ENCODE peak calls at places on chromosome 21, in eight cellular contexts. One of them, this sample, is unnamed.

GRCh38 chr21:45950740-45951515 is 30.6 kb upstream of the COL6A1 start:
- DNase-seq in mucosa of gallbladder: peak; percentile 53
- DNase-seq in activated CD4-positive, CD25-positive, alpha-beta regulatory T cell: no peak
- DNase-seq in T-helper 9 cell: no peak
- DNase-seq in cardiac fibroblast: peak; percentile 81
- DNase-seq in endothelial cell of umbilical vein: peak; percentile 12
- DNase-seq in A549: no peak
- DNase-seq in stimulated activated CD4-positive, alpha-beta T cell treated with anti-CD3 and anti-CD28 coated beads, TNF-alpha, amount 100 ng/mL, for 24 hours: no peak
- DNase-seq in this sample: no peak

GRCh38 chr21:45073301-45074047 is 906 bp upstream of the ADARB1 start:
- DNase-seq in mucosa of gallbladder: no peak
- DNase-seq in activated CD4-positive, CD25-positive, alpha-beta regulatory T cell: no peak
- DNase-seq in T-helper 9 cell: no peak
- DNase-seq in cardiac fibroblast: no peak
- DNase-seq in endothelial cell of umbilical vein: peak; percentile 26
- DNase-seq in A549: peak; percentile 39
- DNase-seq in stimulated activated CD4-positive, alpha-beta T cell treated with anti-CD3 and anti-CD28 coated beads, TNF-alpha, amount 100 ng/mL, for 24 hours: no peak
- DNase-seq in this sample: no peak

GRCh38 chr21:45541221-45542039 is 810 bp downstream of the SLC19A1 start:
- DNase-seq in mucosa of gallbladder: peak; percentile 77
- DNase-seq in activated CD4-positive, CD25-positive, alpha-beta regulatory T cell: peak; percentile 61
- DNase-seq in T-helper 9 cell: peak; percentile 67
- DNase-seq in cardiac fibroblast: peak; percentile 72
- DNase-seq in endothelial cell of umbilical vein: peak; percentile 53
- DNase-seq in A549: peak; percentile 52
- DNase-seq in stimulated activated CD4-positive, alpha-beta T cell treated with anti-CD3 and anti-CD28 coated beads, TNF-alpha, amount 100 ng/mL, for 24 hours: peak; percentile 85
- DNase-seq in this sample: no peak

GRCh38 chr21:16620921-16621320 is 891.1 kb downstream of the USP25 start:
- DNase-seq in mucosa of gallbladder: no peak
- DNase-seq in activated CD4-positive, CD25-positive, alpha-beta regulatory T cell: no peak
- DNase-seq in T-helper 9 cell: no peak
- DNase-seq in cardiac fibroblast: no peak
- DNase-seq in endothelial cell of umbilical vein: no peak
- DNase-seq in A549: no peak
- DNase-seq in stimulated activated CD4-positive, alpha-beta T cell treated with anti-CD3 and anti-CD28 coated beads, TNF-alpha, amount 100 ng/mL, for 24 hours: no peak
- DNase-seq in this sample: no peak

GRCh38 chr21:45383111-45383614 is 21.8 kb upstream of the COL18A1 start:
- DNase-seq in mucosa of gallbladder: no peak
- DNase-seq in activated CD4-positive, CD25-positive, alpha-beta regulatory T cell: no peak
- DNase-seq in T-helper 9 cell: no peak
- DNase-seq in cardiac fibroblast: no peak
- DNase-seq in endothelial cell of umbilical vein: no peak
- DNase-seq in A549: no peak
- DNase-seq in stimulated activated CD4-positive, alpha-beta T cell treated with anti-CD3 and anti-CD28 coated beads, TNF-alpha, amount 100 ng/mL, for 24 hours: no peak
- DNase-seq in this sample: no peak

GRCh38 chr21:31278511-31279155 is 65.4 kb downstream of the TIAM1 start:
- DNase-seq in mucosa of gallbladder: no peak
- DNase-seq in activated CD4-positive, CD25-positive, alpha-beta regulatory T cell: no peak
- DNase-seq in T-helper 9 cell: no peak
- DNase-seq in cardiac fibroblast: peak; percentile 46
- DNase-seq in endothelial cell of umbilical vein: no peak
- DNase-seq in A549: no peak
- DNase-seq in stimulated activated CD4-positive, alpha-beta T cell treated with anti-CD3 and anti-CD28 coated beads, TNF-alpha, amount 100 ng/mL, for 24 hours: no peak
- DNase-seq in this sample: no peak

GRCh38 chr21:27564684-27565280 is 597.9 kb upstream of the ADAMTS5 start:
- DNase-seq in mucosa of gallbladder: peak; percentile 23
- DNase-seq in activated CD4-positive, CD25-positive, alpha-beta regulatory T cell: no peak
- DNase-seq in T-helper 9 cell: no peak
- DNase-seq in cardiac fibroblast: peak; percentile 75
- DNase-seq in endothelial cell of umbilical vein: peak; percentile 68
- DNase-seq in A549: peak; percentile 16
- DNase-seq in stimulated activated CD4-positive, alpha-beta T cell treated with anti-CD3 and anti-CD28 coated beads, TNF-alpha, amount 100 ng/mL, for 24 hours: no peak
- DNase-seq in this sample: no peak

GRCh38 chr21:45559216-45560105 is 17.2 kb upstream of the SLC19A1 start:
- DNase-seq in mucosa of gallbladder: no peak
- DNase-seq in activated CD4-positive, CD25-positive, alpha-beta regulatory T cell: no peak
- DNase-seq in T-helper 9 cell: no peak
- DNase-seq in cardiac fibroblast: no peak
- DNase-seq in endothelial cell of umbilical vein: no peak
- DNase-seq in A549: no peak
- DNase-seq in stimulated activated CD4-positive, alpha-beta T cell treated with anti-CD3 and anti-CD28 coated beads, TNF-alpha, amount 100 ng/mL, for 24 hours: no peak
- DNase-seq in this sample: no peak

GRCh38 chr21:28454978-28455600 is 537.6 kb downstream of the LTN1 start:
- DNase-seq in mucosa of gallbladder: no peak
- DNase-seq in activated CD4-positive, CD25-positive, alpha-beta regulatory T cell: no peak
- DNase-seq in T-helper 9 cell: no peak
- DNase-seq in cardiac fibroblast: no peak
- DNase-seq in endothelial cell of umbilical vein: no peak
- DNase-seq in A549: no peak
- DNase-seq in stimulated activated CD4-positive, alpha-beta T cell treated with anti-CD3 and anti-CD28 coated beads, TNF-alpha, amount 100 ng/mL, for 24 hours: no peak
- DNase-seq in this sample: no peak

GRCh38 chr21:42073140-42074099 is 2.3 kb downstream of the UMODL1 start:
- DNase-seq in mucosa of gallbladder: no peak
- DNase-seq in activated CD4-positive, CD25-positive, alpha-beta regulatory T cell: no peak
- DNase-seq in T-helper 9 cell: no peak
- DNase-seq in cardiac fibroblast: no peak
- DNase-seq in endothelial cell of umbilical vein: no peak
- DNase-seq in A549: no peak
- DNase-seq in stimulated activated CD4-positive, alpha-beta T cell treated with anti-CD3 and anti-CD28 coated beads, TNF-alpha, amount 100 ng/mL, for 24 hours: no peak
- DNase-seq in this sample: no peak

GRCh38 chr21:42315296-42315891 is at the start of gene TFF3:
- DNase-seq in mucosa of gallbladder: peak; percentile 75
- DNase-seq in activated CD4-positive, CD25-positive, alpha-beta regulatory T cell: no peak
- DNase-seq in T-helper 9 cell: no peak
- DNase-seq in cardiac fibroblast: no peak
- DNase-seq in endothelial cell of umbilical vein: no peak
- DNase-seq in A549: peak; percentile 6
- DNase-seq in stimulated activated CD4-positive, alpha-beta T cell treated with anti-CD3 and anti-CD28 coated beads, TNF-alpha, amount 100 ng/mL, for 24 hours: no peak
- DNase-seq in this sample: peak; percentile 90

GRCh38 chr21:33256019-33256418 is 10.1 kb upstream of the IL10RB start:
- DNase-seq in mucosa of gallbladder: no peak
- DNase-seq in activated CD4-positive, CD25-positive, alpha-beta regulatory T cell: no peak
- DNase-seq in T-helper 9 cell: no peak
- DNase-seq in cardiac fibroblast: no peak
- DNase-seq in endothelial cell of umbilical vein: no peak
- DNase-seq in A549: no peak
- DNase-seq in stimulated activated CD4-positive, alpha-beta T cell treated with anti-CD3 and anti-CD28 coated beads, TNF-alpha, amount 100 ng/mL, for 24 hours: no peak
- DNase-seq in this sample: no peak

GRCh38 chr21:26969971-26970725 is 3.3 kb upstream of the ADAMTS5 start:
- DNase-seq in mucosa of gallbladder: no peak
- DNase-seq in activated CD4-positive, CD25-positive, alpha-beta regulatory T cell: no peak
- DNase-seq in T-helper 9 cell: no peak
- DNase-seq in cardiac fibroblast: no peak
- DNase-seq in endothelial cell of umbilical vein: no peak
- DNase-seq in A549: no peak
- DNase-seq in stimulated activated CD4-positive, alpha-beta T cell treated with anti-CD3 and anti-CD28 coated beads, TNF-alpha, amount 100 ng/mL, for 24 hours: no peak
- DNase-seq in this sample: no peak

GRCh38 chr21:35408401-35408800 is 359.3 kb upstream of the RUNX1 start:
- DNase-seq in mucosa of gallbladder: no peak
- DNase-seq in activated CD4-positive, CD25-positive, alpha-beta regulatory T cell: no peak
- DNase-seq in T-helper 9 cell: no peak
- DNase-seq in cardiac fibroblast: no peak
- DNase-seq in endothelial cell of umbilical vein: no peak
- DNase-seq in A549: no peak
- DNase-seq in stimulated activated CD4-positive, alpha-beta T cell treated with anti-CD3 and anti-CD28 coated beads, TNF-alpha, amount 100 ng/mL, for 24 hours: no peak
- DNase-seq in this sample: no peak

GRCh38 chr21:34602061-34602460 is 12.9 kb downstream of the RCAN1 start:
- DNase-seq in mucosa of gallbladder: no peak
- DNase-seq in activated CD4-positive, CD25-positive, alpha-beta regulatory T cell: no peak
- DNase-seq in T-helper 9 cell: no peak
- DNase-seq in cardiac fibroblast: no peak
- DNase-seq in endothelial cell of umbilical vein: no peak
- DNase-seq in A549: no peak
- DNase-seq in stimulated activated CD4-positive, alpha-beta T cell treated with anti-CD3 and anti-CD28 coated beads, TNF-alpha, amount 100 ng/mL, for 24 hours: no peak
- DNase-seq in this sample: peak; percentile 65

GRCh38 chr21:28781602-28782274 is 210.9 kb downstream of the LTN1 start:
- DNase-seq in mucosa of gallbladder: no peak
- DNase-seq in activated CD4-positive, CD25-positive, alpha-beta regulatory T cell: no peak
- DNase-seq in T-helper 9 cell: no peak
- DNase-seq in cardiac fibroblast: peak; percentile 57
- DNase-seq in endothelial cell of umbilical vein: peak; percentile 29
- DNase-seq in A549: peak; percentile 29
- DNase-seq in stimulated activated CD4-positive, alpha-beta T cell treated with anti-CD3 and anti-CD28 coated beads, TNF-alpha, amount 100 ng/mL, for 24 hours: no peak
- DNase-seq in this sample: no peak

GRCh38 chr21:42107177-42107880 is 36.2 kb downstream of the UMODL1 start:
- DNase-seq in mucosa of gallbladder: no peak
- DNase-seq in activated CD4-positive, CD25-positive, alpha-beta regulatory T cell: no peak
- DNase-seq in T-helper 9 cell: no peak
- DNase-seq in cardiac fibroblast: no peak
- DNase-seq in endothelial cell of umbilical vein: no peak
- DNase-seq in A549: no peak
- DNase-seq in stimulated activated CD4-positive, alpha-beta T cell treated with anti-CD3 and anti-CD28 coated beads, TNF-alpha, amount 100 ng/mL, for 24 hours: no peak
- DNase-seq in this sample: no peak

GRCh38 chr21:31360717-31361116 is 16.7 kb upstream of the TIAM1 start:
- DNase-seq in mucosa of gallbladder: no peak
- DNase-seq in activated CD4-positive, CD25-positive, alpha-beta regulatory T cell: no peak
- DNase-seq in T-helper 9 cell: no peak
- DNase-seq in cardiac fibroblast: no peak
- DNase-seq in endothelial cell of umbilical vein: no peak
- DNase-seq in A549: no peak
- DNase-seq in stimulated activated CD4-positive, alpha-beta T cell treated with anti-CD3 and anti-CD28 coated beads, TNF-alpha, amount 100 ng/mL, for 24 hours: no peak
- DNase-seq in this sample: no peak

GRCh38 chr21:28309596-28309995 is 683.1 kb downstream of the LTN1 start:
- DNase-seq in mucosa of gallbladder: no peak
- DNase-seq in activated CD4-positive, CD25-positive, alpha-beta regulatory T cell: no peak
- DNase-seq in T-helper 9 cell: no peak
- DNase-seq in cardiac fibroblast: no peak
- DNase-seq in endothelial cell of umbilical vein: no peak
- DNase-seq in A549: no peak
- DNase-seq in stimulated activated CD4-positive, alpha-beta T cell treated with anti-CD3 and anti-CD28 coated beads, TNF-alpha, amount 100 ng/mL, for 24 hours: no peak
- DNase-seq in this sample: no peak

GRCh38 chr21:26965567-26966359 is 1.1 kb downstream of the ADAMTS5 start:
- DNase-seq in mucosa of gallbladder: peak; percentile 15
- DNase-seq in activated CD4-positive, CD25-positive, alpha-beta regulatory T cell: no peak
- DNase-seq in T-helper 9 cell: no peak
- DNase-seq in cardiac fibroblast: peak; percentile 19
- DNase-seq in endothelial cell of umbilical vein: no peak
- DNase-seq in A549: no peak
- DNase-seq in stimulated activated CD4-positive, alpha-beta T cell treated with anti-CD3 and anti-CD28 coated beads, TNF-alpha, amount 100 ng/mL, for 24 hours: no peak
- DNase-seq in this sample: no peak

GRCh38 chr21:44758781-44759627 is 42.6 kb downstream of the UBE2G2 start:
- DNase-seq in mucosa of gallbladder: no peak
- DNase-seq in activated CD4-positive, CD25-positive, alpha-beta regulatory T cell: no peak
- DNase-seq in T-helper 9 cell: no peak
- DNase-seq in cardiac fibroblast: no peak
- DNase-seq in endothelial cell of umbilical vein: no peak
- DNase-seq in A549: no peak
- DNase-seq in stimulated activated CD4-positive, alpha-beta T cell treated with anti-CD3 and anti-CD28 coated beads, TNF-alpha, amount 100 ng/mL, for 24 hours: no peak
- DNase-seq in this sample: no peak

GRCh38 chr21:17414766-17415165 is 98.1 kb upstream of the CXADR start:
- DNase-seq in mucosa of gallbladder: no peak
- DNase-seq in activated CD4-positive, CD25-positive, alpha-beta regulatory T cell: no peak
- DNase-seq in T-helper 9 cell: no peak
- DNase-seq in cardiac fibroblast: no peak
- DNase-seq in endothelial cell of umbilical vein: no peak
- DNase-seq in A549: no peak
- DNase-seq in stimulated activated CD4-positive, alpha-beta T cell treated with anti-CD3 and anti-CD28 coated beads, TNF-alpha, amount 100 ng/mL, for 24 hours: no peak
- DNase-seq in this sample: peak; percentile 13

GRCh38 chr21:43361493-43362296 is 65.2 kb downstream of the SIK1 start:
- DNase-seq in mucosa of gallbladder: peak; percentile 48
- DNase-seq in activated CD4-positive, CD25-positive, alpha-beta regulatory T cell: no peak
- DNase-seq in T-helper 9 cell: peak; percentile 21
- DNase-seq in cardiac fibroblast: no peak
- DNase-seq in endothelial cell of umbilical vein: peak; percentile 16
- DNase-seq in A549: no peak
- DNase-seq in stimulated activated CD4-positive, alpha-beta T cell treated with anti-CD3 and anti-CD28 coated beads, TNF-alpha, amount 100 ng/mL, for 24 hours: peak; percentile 11
- DNase-seq in this sample: no peak

GRCh38 chr21:18249542-18250152 is 5.0 kb downstream of the CHODL start:
- DNase-seq in mucosa of gallbladder: no peak
- DNase-seq in activated CD4-positive, CD25-positive, alpha-beta regulatory T cell: no peak
- DNase-seq in T-helper 9 cell: no peak
- DNase-seq in cardiac fibroblast: no peak
- DNase-seq in endothelial cell of umbilical vein: no peak
- DNase-seq in A549: no peak
- DNase-seq in stimulated activated CD4-positive, alpha-beta T cell treated with anti-CD3 and anti-CD28 coated beads, TNF-alpha, amount 100 ng/mL, for 24 hours: no peak
- DNase-seq in this sample: no peak

GRCh38 chr21:35265170-35265877 is 216.2 kb upstream of the RUNX1 start:
- DNase-seq in mucosa of gallbladder: no peak
- DNase-seq in activated CD4-positive, CD25-positive, alpha-beta regulatory T cell: no peak
- DNase-seq in T-helper 9 cell: no peak
- DNase-seq in cardiac fibroblast: peak; percentile 25
- DNase-seq in endothelial cell of umbilical vein: peak; percentile 20
- DNase-seq in A549: peak; percentile 64
- DNase-seq in stimulated activated CD4-positive, alpha-beta T cell treated with anti-CD3 and anti-CD28 coated beads, TNF-alpha, amount 100 ng/mL, for 24 hours: no peak
- DNase-seq in this sample: no peak

GRCh38 chr21:28885853-28886177 is 106.9 kb downstream of the LTN1 start:
- DNase-seq in mucosa of gallbladder: no peak
- DNase-seq in activated CD4-positive, CD25-positive, alpha-beta regulatory T cell: no peak
- DNase-seq in T-helper 9 cell: no peak
- DNase-seq in cardiac fibroblast: no peak
- DNase-seq in endothelial cell of umbilical vein: no peak
- DNase-seq in A549: no peak
- DNase-seq in stimulated activated CD4-positive, alpha-beta T cell treated with anti-CD3 and anti-CD28 coated beads, TNF-alpha, amount 100 ng/mL, for 24 hours: no peak
- DNase-seq in this sample: no peak

GRCh38 chr21:29104239-29104708 is 26.2 kb upstream of the MAP3K7CL start:
- DNase-seq in mucosa of gallbladder: no peak
- DNase-seq in activated CD4-positive, CD25-positive, alpha-beta regulatory T cell: no peak
- DNase-seq in T-helper 9 cell: no peak
- DNase-seq in cardiac fibroblast: no peak
- DNase-seq in endothelial cell of umbilical vein: no peak
- DNase-seq in A549: no peak
- DNase-seq in stimulated activated CD4-positive, alpha-beta T cell treated with anti-CD3 and anti-CD28 coated beads, TNF-alpha, amount 100 ng/mL, for 24 hours: no peak
- DNase-seq in this sample: peak; percentile 16

GRCh38 chr21:45959779-45960390 is 21.7 kb upstream of the COL6A1 start:
- DNase-seq in mucosa of gallbladder: no peak
- DNase-seq in activated CD4-positive, CD25-positive, alpha-beta regulatory T cell: no peak
- DNase-seq in T-helper 9 cell: no peak
- DNase-seq in cardiac fibroblast: no peak
- DNase-seq in endothelial cell of umbilical vein: no peak
- DNase-seq in A549: no peak
- DNase-seq in stimulated activated CD4-positive, alpha-beta T cell treated with anti-CD3 and anti-CD28 coated beads, TNF-alpha, amount 100 ng/mL, for 24 hours: no peak
- DNase-seq in this sample: no peak

GRCh38 chr21:32748529-32748928 is 20.7 kb upstream of the SYNJ1 start:
- DNase-seq in mucosa of gallbladder: no peak
- DNase-seq in activated CD4-positive, CD25-positive, alpha-beta regulatory T cell: no peak
- DNase-seq in T-helper 9 cell: no peak
- DNase-seq in cardiac fibroblast: no peak
- DNase-seq in endothelial cell of umbilical vein: no peak
- DNase-seq in A549: no peak
- DNase-seq in stimulated activated CD4-positive, alpha-beta T cell treated with anti-CD3 and anti-CD28 coated beads, TNF-alpha, amount 100 ng/mL, for 24 hours: no peak
- DNase-seq in this sample: no peak

GRCh38 chr21:45126085-45126687 is 51.8 kb downstream of the ADARB1 start:
- DNase-seq in mucosa of gallbladder: no peak
- DNase-seq in activated CD4-positive, CD25-positive, alpha-beta regulatory T cell: no peak
- DNase-seq in T-helper 9 cell: no peak
- DNase-seq in cardiac fibroblast: no peak
- DNase-seq in endothelial cell of umbilical vein: no peak
- DNase-seq in A549: no peak
- DNase-seq in stimulated activated CD4-positive, alpha-beta T cell treated with anti-CD3 and anti-CD28 coated beads, TNF-alpha, amount 100 ng/mL, for 24 hours: no peak
- DNase-seq in this sample: peak; percentile 83

GRCh38 chr21:15908187-15908586 is 178.4 kb downstream of the USP25 start:
- DNase-seq in mucosa of gallbladder: no peak
- DNase-seq in activated CD4-positive, CD25-positive, alpha-beta regulatory T cell: no peak
- DNase-seq in T-helper 9 cell: no peak
- DNase-seq in cardiac fibroblast: peak; percentile 24
- DNase-seq in endothelial cell of umbilical vein: no peak
- DNase-seq in A549: no peak
- DNase-seq in stimulated activated CD4-positive, alpha-beta T cell treated with anti-CD3 and anti-CD28 coated beads, TNF-alpha, amount 100 ng/mL, for 24 hours: no peak
- DNase-seq in this sample: no peak

GRCh38 chr21:42040411-42041180 is 30.4 kb upstream of the ZBTB21 start:
- DNase-seq in mucosa of gallbladder: no peak
- DNase-seq in activated CD4-positive, CD25-positive, alpha-beta regulatory T cell: no peak
- DNase-seq in T-helper 9 cell: no peak
- DNase-seq in cardiac fibroblast: peak; percentile 95
- DNase-seq in endothelial cell of umbilical vein: peak; percentile 22
- DNase-seq in A549: peak; percentile 58
- DNase-seq in stimulated activated CD4-positive, alpha-beta T cell treated with anti-CD3 and anti-CD28 coated beads, TNF-alpha, amount 100 ng/mL, for 24 hours: no peak
- DNase-seq in this sample: no peak

GRCh38 chr21:27454234-27454633 is 487.3 kb upstream of the ADAMTS5 start:
- DNase-seq in mucosa of gallbladder: no peak
- DNase-seq in activated CD4-positive, CD25-positive, alpha-beta regulatory T cell: no peak
- DNase-seq in T-helper 9 cell: no peak
- DNase-seq in cardiac fibroblast: no peak
- DNase-seq in endothelial cell of umbilical vein: peak; percentile 37
- DNase-seq in A549: no peak
- DNase-seq in stimulated activated CD4-positive, alpha-beta T cell treated with anti-CD3 and anti-CD28 coated beads, TNF-alpha, amount 100 ng/mL, for 24 hours: no peak
- DNase-seq in this sample: no peak

GRCh38 chr21:33070921-33071877 is 1.3 kb downstream of the OLIG1 start:
- DNase-seq in mucosa of gallbladder: no peak
- DNase-seq in activated CD4-positive, CD25-positive, alpha-beta regulatory T cell: no peak
- DNase-seq in T-helper 9 cell: no peak
- DNase-seq in cardiac fibroblast: no peak
- DNase-seq in endothelial cell of umbilical vein: no peak
- DNase-seq in A549: peak; percentile 30
- DNase-seq in stimulated activated CD4-positive, alpha-beta T cell treated with anti-CD3 and anti-CD28 coated beads, TNF-alpha, amount 100 ng/mL, for 24 hours: peak; percentile 26
- DNase-seq in this sample: no peak

This sample was measured in NCI-H187.